ENCODE peak calls at places on chromosomes 6 and 20, in seven cellular contexts. P is epithelial cell of esophagus, R is GM20000, G is endothelial cell, O is ovary, J is activated B cell treated with CpG ODN at 0.5 μM for 24 hours, T is progenitor cell of endocrine pancreas. K is an unnamed sample.

GRCh38 chr20:63774348-63774735 is 34.8 kb downstream of the SLC2A4RG start:
- DNase-seq in P (no peak), R (no peak), G (peak), O (peak), J (no peak), T (no peak), K (no peak)

GRCh38 chr20:53794529-53795115 is 201.0 kb upstream of the ZNF217 start:
- DNase-seq in P (no peak), R (no peak), G (no peak), O (no peak), J (no peak), T (no peak), K (no peak)

GRCh38 chr20:33793011-33793931 is 17.9 kb upstream of the CHMP4B start:
- DNase-seq in P (no peak), R (no peak), G (no peak), O (no peak), J (no peak), T (no peak), K (no peak)

GRCh38 chr6:16130932-16131387 is 2.1 kb downstream of the MYLIP start:
- DNase-seq in P (peak), R (peak), G (peak), O (no peak), J (no peak), T (no peak), K (no peak)

GRCh38 chr20:23159923-23160445 is 73.9 kb upstream of the CD93 start:
- DNase-seq in P (no peak), R (no peak), G (no peak), O (no peak), J (no peak), T (no peak), K (no peak)

GRCh38 chr6:40891131-40891530 is 147.9 kb downstream of the UNC5CL start:
- DNase-seq in P (no peak), R (no peak), G (no peak), O (no peak), J (no peak), T (no peak), K (no peak)

GRCh38 chr20:37053230-37053950 is 42.4 kb downstream of the RBL1 start:
- DNase-seq in P (peak), R (no peak), G (no peak), O (no peak), J (no peak), T (no peak), K (no peak)

GRCh38 chr20:33927703-33928102 is 66.0 kb upstream of the RALY start:
- DNase-seq in P (no peak), R (no peak), G (no peak), O (no peak), J (no peak), T (no peak), K (no peak)

GRCh38 chr6:95209007-95209406 is 368.3 kb upstream of the MANEA start:
- DNase-seq in P (no peak), R (no peak), G (no peak), O (no peak), J (no peak), T (no peak), K (no peak)

GRCh38 chr6:48754631-48755030 is 643.6 kb upstream of the PTCHD4 start:
- DNase-seq in P (peak), R (no peak), G (no peak), O (no peak), J (no peak), T (no peak), K (no peak)

GRCh38 chr6:90413396-90413795 is 116.8 kb upstream of the BACH2 start:
- DNase-seq in P (no peak), R (no peak), G (no peak), O (no peak), J (no peak), T (no peak), K (no peak)

GRCh38 chr6:152301806-152302568 is 335.2 kb downstream of the SYNE1 start:
- DNase-seq in P (peak), R (peak), G (peak), O (peak), J (peak), T (peak), K (peak)

GRCh38 chr6:122035193-122035592 is 364.3 kb upstream of the HSF2 start:
- DNase-seq in P (no peak), R (no peak), G (no peak), O (no peak), J (no peak), T (no peak), K (no peak)

GRCh38 chr20:33178726-33179125 is 10.8 kb downstream of the BPIFA2 start:
- DNase-seq in P (no peak), R (no peak), G (no peak), O (no peak), J (no peak), T (no peak), K (no peak)

GRCh38 chr6:83073620-83074019 is 6.1 kb downstream of the DOP1A start:
- DNase-seq in P (peak), R (no peak), G (no peak), O (no peak), J (no peak), T (no peak), K (no peak)

GRCh38 chr6:16319813-16320532 is 81.6 kb downstream of the GMPR start:
- DNase-seq in P (peak), R (peak), G (no peak), O (peak), J (no peak), T (no peak), K (no peak)

GRCh38 chr6:36914227-36914794 is 28.6 kb downstream of the C6orf89 start:
- DNase-seq in P (peak), R (no peak), G (peak), O (no peak), J (no peak), T (no peak), K (no peak)

GRCh38 chr6:35084041-35084491 is 57.1 kb downstream of the TCP11 start:
- DNase-seq in P (no peak), R (no peak), G (no peak), O (peak), J (no peak), T (no peak), K (no peak)

GRCh38 chr6:129331450-129332138 is 378.4 kb downstream of the ARHGAP18 start:
- DNase-seq in P (peak), R (no peak), G (no peak), O (no peak), J (no peak), T (no peak), K (no peak)

GRCh38 chr6:44563397-44563796 is 175.9 kb downstream of the CDC5L start:
- DNase-seq in P (peak), R (no peak), G (no peak), O (peak), J (no peak), T (no peak), K (no peak)

GRCh38 chr20:24814556-24815195 is 134.4 kb upstream of the CST7 start:
- DNase-seq in P (no peak), R (no peak), G (no peak), O (no peak), J (no peak), T (no peak), K (no peak)

GRCh38 chr6:46325561-46326525 is 155.1 kb upstream of the ENPP5 start:
- DNase-seq in P (no peak), R (no peak), G (no peak), O (peak), J (no peak), T (no peak), K (no peak)

GRCh38 chr6:25359891-25360290 is 80.7 kb downstream of the CARMIL1 start:
- DNase-seq in P (peak), R (no peak), G (no peak), O (no peak), J (no peak), T (no peak), K (no peak)

GRCh38 chr6:73051147-73051546 is 174.1 kb downstream of the KHDC1L start:
- DNase-seq in P (no peak), R (no peak), G (no peak), O (no peak), J (no peak), T (no peak), K (no peak)

GRCh38 chr6:157669747-157670216 is 153.3 kb upstream of the SNX9 start:
- DNase-seq in P (peak), R (no peak), G (no peak), O (peak), J (no peak), T (no peak), K (peak)
- TF ChIP-seq CTCF in P (peak), R (no peak), G (no peak), O (no peak), J (no peak), T (peak), K (peak)

GRCh38 chr6:27159725-27160124 is 87.8 kb upstream of the PRSS16 start:
- DNase-seq in P (no peak), R (no peak), G (no peak), O (no peak), J (no peak), T (no peak), K (no peak)

GRCh38 chr6:27161115-27161514 is 86.4 kb upstream of the PRSS16 start:
- DNase-seq in P (no peak), R (no peak), G (no peak), O (no peak), J (no peak), T (no peak), K (no peak)

GRCh38 chr6:27161603-27161945 is 85.9 kb upstream of the PRSS16 start:
- DNase-seq in P (no peak), R (no peak), G (no peak), O (no peak), J (no peak), T (no peak), K (no peak)

GRCh38 chr6:27163858-27164257 is 83.6 kb upstream of the PRSS16 start:
- DNase-seq in P (no peak), R (no peak), G (no peak), O (no peak), J (no peak), T (no peak), K (no peak)

GRCh38 chr6:27161946-27162603 is 85.4 kb upstream of the PRSS16 start:
- DNase-seq in P (peak), R (peak), G (peak), O (no peak), J (no peak), T (no peak), K (no peak)
- TF ChIP-seq CTCF in P (peak), R (no peak), G (peak), O (peak), J (peak), T (peak), K (peak)

GRCh38 chr20:2206957-2207769 is 88.6 kb upstream of the TGM3 start:
- DNase-seq in P (peak), R (peak), G (peak), O (peak), J (peak), T (peak), K (peak)

GRCh38 chr20:2208897-2209296 is 86.9 kb upstream of the TGM3 start:
- DNase-seq in P (no peak), R (no peak), G (no peak), O (no peak), J (no peak), T (no peak), K (no peak)

GRCh38 chr20:2207770-2208097 is 88.1 kb upstream of the TGM3 start:
- DNase-seq in P (no peak), R (no peak), G (no peak), O (no peak), J (no peak), T (no peak), K (no peak)

GRCh38 chr20:2212457-2213005 is 83.3 kb upstream of the TGM3 start:
- DNase-seq in P (no peak), R (no peak), G (no peak), O (no peak), J (no peak), T (no peak), K (no peak)

GRCh38 chr20:2210646-2211556 is 84.9 kb upstream of the TGM3 start:
- DNase-seq in P (peak), R (no peak), G (no peak), O (no peak), J (no peak), T (no peak), K (no peak)
- TF ChIP-seq CTCF in P (no peak), R (no peak), G (no peak), O (no peak), J (no peak), T (no peak), K (no peak)

DNA sequence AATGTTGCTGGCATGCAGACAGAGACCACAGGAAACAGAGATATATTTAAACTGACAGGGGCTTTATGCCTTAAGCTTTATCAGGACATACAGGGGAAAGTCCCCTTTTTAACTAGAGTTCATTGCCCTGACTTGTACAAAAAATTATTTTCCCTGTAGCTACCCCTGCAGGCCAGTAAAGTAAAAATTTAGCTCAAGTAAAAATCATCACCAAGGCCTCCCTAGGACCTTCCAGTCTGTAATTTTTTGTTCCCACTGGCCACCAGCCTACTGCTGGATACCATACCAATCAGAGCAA is 711.9 kb upstream of the NRSN1 start:
- DNase-seq in P (peak), R (peak), G (no peak), O (no peak), J (no peak), T (no peak), K (no peak)
- TF ChIP-seq CTCF in P (peak), R (no peak), G (peak), O (no peak), J (no peak), T (peak), K (peak)

DNA sequence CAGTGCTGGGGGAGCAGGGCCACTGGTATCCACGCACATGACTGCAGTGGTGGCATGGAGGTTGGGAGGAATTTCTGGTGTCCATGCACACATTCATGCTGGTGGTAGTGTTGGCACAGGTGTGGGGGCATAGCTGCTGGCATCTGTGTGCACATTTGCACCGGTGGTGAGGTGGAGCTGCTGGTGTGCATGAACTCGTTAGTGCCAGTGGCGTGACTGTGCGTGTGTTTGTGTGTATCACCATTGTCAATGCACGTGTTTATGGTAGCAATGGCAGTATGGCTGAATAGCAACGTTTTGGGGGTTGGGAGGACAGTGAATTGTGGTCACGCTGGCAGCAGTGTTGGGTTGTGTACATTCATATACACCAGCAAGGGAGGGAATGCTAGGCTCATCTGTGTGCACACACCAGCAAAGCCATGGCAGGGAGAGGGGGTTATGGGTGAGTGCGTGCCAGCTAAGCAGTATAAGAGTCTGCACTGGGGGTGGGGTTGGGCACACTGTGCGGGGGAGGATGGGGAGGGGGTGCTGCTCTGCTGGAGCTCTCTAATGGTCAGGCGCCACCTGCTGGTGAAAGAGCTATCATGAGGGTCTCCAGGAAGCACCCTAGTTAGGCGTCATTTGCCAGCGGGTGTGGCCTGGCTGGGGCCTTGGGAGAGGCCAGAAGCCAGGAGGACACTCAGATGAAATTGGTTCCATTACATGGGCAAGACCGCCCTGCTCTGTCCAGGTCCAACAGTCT is 626.1 kb upstream of the ID4 start:
- DNase-seq in P (no peak), R (no peak), G (peak), O (no peak), J (no peak), T (no peak), K (peak)
- TF ChIP-seq CTCF in P (no peak), R (peak), G (peak), O (no peak), J (no peak), T (peak), K (peak)

GRCh38 chr6:169950558-169950957 is 199.1 kb downstream of the ERMARD start:
- DNase-seq in P (peak), R (no peak), G (no peak), O (no peak), J (peak), T (no peak), K (no peak)
- TF ChIP-seq CTCF in P (peak), R (no peak), G (no peak), O (no peak), J (no peak), T (no peak), K (peak)

DNA sequence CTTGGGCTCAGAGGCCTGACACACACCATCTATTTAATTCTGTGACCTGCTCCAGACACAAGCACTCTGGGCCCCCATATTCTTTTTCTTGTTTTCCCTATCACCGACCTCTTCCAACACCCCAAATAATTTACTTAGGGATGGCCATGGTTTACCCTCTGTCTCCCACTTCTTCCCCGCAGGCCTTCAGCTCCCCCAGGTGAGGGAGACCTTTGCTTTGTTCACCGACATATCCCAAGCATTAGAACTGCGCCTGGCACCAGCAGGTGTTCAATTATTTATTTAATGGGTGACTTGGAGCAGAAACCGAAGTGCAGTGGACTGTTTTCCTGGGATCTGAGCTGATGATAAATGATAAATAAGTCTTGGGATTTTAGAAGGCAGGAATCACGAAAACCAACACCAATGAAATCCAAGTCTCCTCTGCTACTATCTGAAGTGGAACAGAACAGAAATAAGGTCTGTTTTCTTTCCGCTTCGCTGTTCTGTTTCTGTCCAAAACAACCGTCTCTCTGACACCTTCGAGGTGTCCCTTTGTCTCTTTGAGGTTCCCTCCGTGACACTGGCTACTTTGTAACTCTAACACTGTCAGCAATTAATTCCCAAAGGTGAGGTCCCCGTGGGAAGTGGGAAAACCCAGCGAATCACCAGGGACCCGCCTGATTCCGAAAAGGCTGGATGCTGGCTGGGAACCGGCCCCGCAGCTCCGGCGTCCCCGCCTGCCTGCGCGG is 1.1 kb upstream of the RIN2 start:
- DNase-seq in P (no peak), R (peak), G (no peak), O (no peak), J (no peak), T (no peak), K (no peak)
- TF ChIP-seq CTCF in P (no peak), R (no peak), G (no peak), O (no peak), J (no peak), T (no peak), K (no peak)